ENCODE peak calls at places on chromosomes 6 and 20, in five cellular contexts. A, J, S, M and R are unnamed samples.

GRCh38 chr6:125220712-125221111 is 67.1 kb downstream of the TPD52L1 start:
- DNase-seq in A (no peak), J (no peak), S (no peak), M (no peak), R (no peak)

GRCh38 chr20:4087923-4088322 is 72.6 kb upstream of the RNF24 start:
- DNase-seq in A (no peak), J (no peak), S (no peak), M (no peak), R (no peak)

GRCh38 chr20:46965477-46965876 is 70.8 kb downstream of the EYA2 start:
- DNase-seq in A (no peak), J (peak), S (no peak), M (no peak), R (no peak)

GRCh38 chr20:8018928-8019177 is 708 bp downstream of the TMX4 start:
- DNase-seq in A (peak), J (no peak), S (no peak), M (peak), R (no peak)

GRCh38 chr6:43276180-43277082 is 21.6 kb upstream of the SLC22A7 start:
- DNase-seq in A (no peak), J (no peak), S (no peak), M (no peak), R (no peak)

GRCh38 chr20:39706089-39706721 is 744.1 kb downstream of the DHX35 start:
- DNase-seq in A (no peak), J (no peak), S (peak), M (peak), R (no peak)

GRCh38 chr6:113433506-113433991 is 423.6 kb upstream of the MARCKS start:
- DNase-seq in A (no peak), J (peak), S (no peak), M (no peak), R (peak)

GRCh38 chr20:2693286-2693995 is 861 bp downstream of the EBF4 start:
- DNase-seq in A (peak), J (no peak), S (peak), M (no peak), R (no peak)

GRCh38 chr20:6731951-6732580 is 35.4 kb upstream of the BMP2 start:
- DNase-seq in A (no peak), J (peak), S (no peak), M (no peak), R (no peak)

GRCh38 chr20:47677314-47678129 is 107.8 kb downstream of the SULF2 start:
- DNase-seq in A (peak), J (no peak), S (peak), M (no peak), R (no peak)

GRCh38 chr6:108116781-108117426 is 42.4 kb upstream of the OSTM1 start:
- DNase-seq in A (no peak), J (no peak), S (no peak), M (no peak), R (no peak)

GRCh38 chr6:108115598-108116058 is 41.1 kb upstream of the OSTM1 start:
- DNase-seq in A (peak), J (no peak), S (peak), M (no peak), R (no peak)

GRCh38 chr6:108116424-108116780 is 41.9 kb upstream of the OSTM1 start:
- DNase-seq in A (no peak), J (no peak), S (no peak), M (no peak), R (no peak)

GRCh38 chr6:108114861-108115597 is 40.5 kb upstream of the OSTM1 start:
- DNase-seq in A (no peak), J (no peak), S (peak), M (peak), R (no peak)

DNA sequence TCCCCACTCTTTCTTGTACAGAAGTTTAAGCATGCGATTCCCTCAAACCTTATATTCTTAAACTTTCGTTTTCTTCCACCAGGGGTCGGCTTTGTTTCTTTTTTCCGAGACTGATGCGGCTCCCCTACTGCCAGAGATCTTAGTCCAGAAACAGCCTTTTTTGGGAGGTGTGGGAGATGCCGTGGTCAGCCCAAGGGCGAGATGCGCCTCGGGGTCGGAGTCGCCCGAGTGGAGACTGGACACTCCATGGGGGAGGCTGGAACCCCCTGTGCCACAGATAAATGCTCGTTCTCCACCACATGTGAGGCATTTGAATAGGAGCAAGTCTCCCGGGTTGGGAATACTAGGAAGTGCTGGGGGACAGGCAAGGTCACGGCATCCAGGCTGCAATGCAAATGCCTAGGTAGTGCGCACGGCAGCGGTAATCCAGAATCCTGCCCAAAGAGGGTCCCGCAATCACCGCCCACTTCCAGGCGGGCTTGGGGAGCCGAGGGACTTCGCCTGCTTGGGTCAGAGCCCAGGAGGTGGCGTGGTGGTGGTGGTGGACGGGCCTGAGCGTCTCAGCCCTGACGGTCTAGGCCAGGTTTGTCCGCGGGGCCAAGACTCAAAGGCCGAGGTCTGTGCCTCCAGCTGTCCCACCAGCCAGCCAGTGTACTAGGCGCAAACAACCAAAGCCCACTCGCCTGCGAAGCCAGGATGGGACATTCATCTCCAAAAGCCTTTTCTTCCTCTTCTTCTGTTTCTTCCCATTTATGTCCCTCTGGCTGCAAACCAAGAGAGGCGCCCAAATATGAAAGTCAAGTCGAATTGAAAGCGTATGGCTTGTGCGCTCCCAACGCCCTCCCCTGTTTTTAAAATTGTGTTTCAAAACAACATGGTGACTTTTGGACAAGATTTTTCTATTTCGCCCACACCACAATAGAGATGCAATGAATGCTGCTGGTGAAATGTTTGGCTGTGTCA is 39.3 kb upstream of the OSTM1 start:
- DNase-seq in A (peak), J (no peak), S (peak), M (peak), R (peak)
- TF ChIP-seq CTCF in A (peak), J (no peak), S (peak), M (peak), R (peak)

DNA sequence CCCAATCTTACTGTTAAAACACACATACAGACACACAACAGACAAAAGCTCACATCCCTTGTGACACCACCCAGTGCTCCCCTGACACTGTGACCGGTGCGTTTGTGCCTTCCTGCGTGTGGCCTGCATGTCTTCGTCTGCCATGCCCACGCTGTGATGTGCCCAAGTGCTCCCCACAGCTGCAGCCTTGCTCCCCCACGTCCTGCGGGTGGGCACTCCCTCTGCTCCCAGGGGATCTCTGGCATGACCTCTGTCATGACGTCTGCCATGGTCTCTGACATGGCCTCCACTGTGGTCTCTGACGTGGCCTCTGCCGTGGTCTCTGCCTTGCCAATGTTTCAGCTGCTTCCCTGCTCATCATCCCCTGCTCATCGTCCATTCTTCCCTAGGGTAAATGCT is 200.9 kb downstream of the DLL1 start:
- DNase-seq in A (no peak), J (no peak), S (peak), M (no peak), R (no peak)
- H3K4me3 ChIP-seq in A (no peak), J (no peak), S (no peak), M (no peak), R (no peak)

GRCh38 chr6:7468382-7469081 is 72.9 kb upstream of the DSP start:
- DNase-seq in A (peak), J (no peak), S (no peak), M (peak), R (peak)
- TF ChIP-seq CTCF in A (no peak), J (no peak), S (no peak), M (no peak), R (no peak)

GRCh38 chr20:61352381-61353260 is 100.6 kb downstream of the CDH4 start:
- DNase-seq in A (no peak), J (no peak), S (no peak), M (no peak), R (no peak)
- H3K4me3 ChIP-seq in A (no peak), J (no peak), S (no peak), M (no peak), R (no peak)

DNA sequence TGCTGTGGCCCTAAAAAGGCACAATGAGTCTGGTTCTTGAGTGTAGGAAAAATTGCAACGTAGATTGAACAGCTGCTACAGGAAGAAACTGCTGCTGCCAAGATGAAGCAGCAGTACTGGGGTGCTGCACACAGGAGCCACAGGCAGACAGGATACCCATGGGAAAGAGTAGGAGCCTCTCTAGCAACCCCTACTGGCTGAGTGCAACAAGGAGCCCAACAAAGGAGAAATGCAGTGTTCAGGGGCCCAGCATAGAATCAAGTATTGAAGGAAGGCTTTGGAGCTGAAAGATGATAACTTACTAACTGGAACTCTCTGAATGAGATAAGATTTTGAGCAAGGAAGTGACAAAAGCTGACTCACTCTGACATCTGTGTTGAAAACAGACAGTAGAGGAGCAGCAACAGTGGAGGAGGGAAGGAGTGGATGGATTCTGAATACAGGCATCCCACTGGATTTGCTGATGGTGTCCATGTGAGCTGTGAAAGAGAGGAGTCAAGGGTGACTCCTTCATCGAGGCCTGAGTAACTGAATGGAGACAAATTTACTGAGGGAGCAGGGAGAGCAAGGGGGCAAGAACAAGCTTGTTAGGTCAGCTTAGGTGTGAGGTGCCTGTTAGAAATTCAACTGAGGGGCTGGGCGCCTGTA is 534.7 kb upstream of the JARID2 start:
- DNase-seq in A (peak), J (no peak), S (no peak), M (peak), R (peak)
- TF ChIP-seq CTCF in A (peak), J (no peak), S (no peak), M (peak), R (peak)